ENCODE peak calls at places on chromosomes 12 and 14, in five cellular contexts. K, J, G, B and R are unnamed samples.

GRCh38 chr12:52213541-52214420 is 19.3 kb upstream of the KRT7 start:
- DNase-seq in J (no peak), K (peak), G (peak), B (no peak), R (no peak)

GRCh38 chr12:102965281-102966155 is 8.0 kb downstream of the ASCL1 start:
- DNase-seq in J (peak), K (no peak), B (no peak), G (peak), R (no peak)

GRCh38 chr12:48824112-48824511 is 5.8 kb downstream of the CACNB3 start:
- DNase-seq in K (no peak), J (no peak), B (no peak), G (peak), R (no peak)

GRCh38 chr12:94571556-94571955 is 78.8 kb downstream of the TMCC3 start:
- DNase-seq in J (no peak), K (no peak), B (no peak), G (no peak), R (peak)

GRCh38 chr12:1034726-1035457 is 43.9 kb downstream of the ERC1 start:
- DNase-seq in K (no peak), J (no peak), G (no peak), B (no peak), R (no peak)

GRCh38 chr12:44457465-44457864 is 418.6 kb downstream of the NELL2 start:
- DNase-seq in B (no peak), K (no peak), J (no peak), G (peak), R (no peak)

GRCh38 chr12:116161588-116161987 is 115.9 kb downstream of the MED13L start:
- DNase-seq in J (no peak), B (no peak), K (no peak), G (no peak), R (no peak)

GRCh38 chr12:100234591-100235304 is 32.1 kb downstream of the DEPDC4 start:
- DNase-seq in G (peak), J (peak), B (no peak), K (no peak), R (no peak)

GRCh38 chr12:106275458-106275857 is 27.1 kb upstream of the TCP11L2 start:
- DNase-seq in G (no peak), J (no peak), B (no peak), K (no peak), R (no peak)

GRCh38 chr12:92411687-92412086 is 266.0 kb upstream of the BTG1 start:
- DNase-seq in J (no peak), G (no peak), B (no peak), K (no peak), R (no peak)

GRCh38 chr14:34851395-34851794 is 23.8 kb downstream of the BAZ1A start:
- DNase-seq in G (no peak), K (no peak), J (no peak), B (no peak), R (peak)

GRCh38 chr14:55107766-55108554 is 21.1 kb upstream of the LGALS3 start:
- DNase-seq in J (no peak), B (no peak), K (peak), G (no peak), R (peak)

GRCh38 chr12:11762723-11763326 is 113.4 kb downstream of the ETV6 start:
- DNase-seq in K (no peak), J (no peak), B (no peak), G (no peak), R (no peak)

GRCh38 chr12:112116232-112117060 is 7.9 kb upstream of the NAA25 start:
- DNase-seq in G (peak), B (peak), J (no peak), K (peak), R (no peak)

GRCh38 chr12:97229036-97229435 is 233.6 kb upstream of the RMST start:
- DNase-seq in G (no peak), J (peak), K (no peak), B (peak), R (no peak)

GRCh38 chr12:8605057-8605456 is 7.6 kb downstream of the AICDA start:
- DNase-seq in B (no peak), J (no peak), K (peak), G (peak), R (no peak)

GRCh38 chr12:26803552-26803951 is 29.4 kb downstream of the ITPR2 start:
- DNase-seq in J (no peak), K (no peak), B (no peak), G (no peak), R (no peak)

GRCh38 chr14:102454711-102455110 is 54.9 kb downstream of the ANKRD9 start:
- DNase-seq in K (no peak), B (no peak), J (no peak), G (no peak), R (no peak)

GRCh38 chr12:5051913-5052312 is 8.2 kb downstream of the KCNA5 start:
- DNase-seq in K (no peak), J (no peak), G (no peak), B (no peak), R (no peak)

GRCh38 chr12:66663605-66664004 is 15.3 kb downstream of the GRIP1 start:
- DNase-seq in G (no peak), K (no peak), B (no peak), J (no peak), R (no peak)

GRCh38 chr12:119673634-119674033 is 5.7 kb downstream of the PRKAB1 start:
- DNase-seq in G (no peak), K (no peak), B (no peak), J (no peak), R (no peak)